ENCODE peak calls at places on chromosomes 13 and 19, in four cellular contexts. E is neuronal stem cell; N is effector memory CD8-positive, alpha-beta T cell; Q is A172. D is an unnamed sample.
A peak's percentile ranks its signal among the peaks of the same experiment; 100 is the strongest.

GRCh38 chr19:21835810-21836444 is at the start of gene ZNF43:
- DNase-seq in Q (no peak), E (peak; percentile 92), N (peak; percentile 93), D (peak; percentile 93)

GRCh38 chr13:40164137-40164536 is 502.3 kb downstream of the FOXO1 start:
- DNase-seq in E (no peak), N (no peak), Q (peak; percentile 41), D (no peak)

GRCh38 chr13:67351915-67352314 is 121.8 kb upstream of the PCDH9 start:
- DNase-seq in Q (no peak), E (no peak), N (no peak), D (no peak)

GRCh38 chr19:48965033-48965805 is at the start of gene FTL:
- DNase-seq in N (peak; percentile 82), E (peak; percentile 84), Q (peak; percentile 80), D (peak; percentile 90)

GRCh38 chr13:35699805-35700204 is 223.3 kb upstream of the MAB21L1 start:
- DNase-seq in Q (no peak), E (no peak), N (no peak), D (no peak)

GRCh38 chr13:42215578-42216421 is 56.2 kb upstream of the AKAP11 start:
- DNase-seq in N (no peak), E (peak; percentile 4), Q (peak; percentile 49), D (no peak)

GRCh38 chr13:98440390-98441055 is 136.4 kb downstream of the STK24 start:
- DNase-seq in N (no peak), E (no peak), Q (no peak), D (no peak)

GRCh38 chr19:5955638-5955935 is 22.4 kb downstream of the RANBP3 start:
- DNase-seq in Q (no peak), E (no peak), N (no peak), D (no peak)

GRCh38 chr13:113324336-113324882 is 27.4 kb downstream of the LAMP1 start:
- DNase-seq in N (no peak), Q (no peak), E (no peak), D (no peak)

GRCh38 chr13:112953591-112954487 is 15.2 kb upstream of the MCF2L start:
- DNase-seq in Q (no peak), N (no peak), E (no peak), D (no peak)

GRCh38 chr13:68170961-68171360 is 940.8 kb upstream of the PCDH9 start:
- DNase-seq in Q (no peak), E (no peak), N (no peak), D (no peak)

GRCh38 chr19:40089462-40089861 is 1.3 kb downstream of the ZNF780A start:
- DNase-seq in E (no peak), Q (no peak), N (no peak), D (no peak)

GRCh38 chr19:40177286-40178070 is 13.7 kb upstream of the MAP3K10 start:
- DNase-seq in E (no peak), Q (no peak), N (no peak), D (no peak)

GRCh38 chr19:39240421-39240820 is 4.4 kb downstream of the IFNL3 start:
- DNase-seq in N (no peak), E (no peak), Q (no peak), D (no peak)

GRCh38 chr19:39405930-39406655 is 554 bp upstream of the ZFP36 start:
- DNase-seq in Q (no peak), N (peak; percentile 83), E (no peak), D (peak; percentile 84)

GRCh38 chr19:41352609-41353465 is 885 bp downstream of the TGFB1 start:
- DNase-seq in N (peak; percentile 76), E (no peak), Q (peak; percentile 37), D (peak; percentile 85)

GRCh38 chr19:35712529-35712909 is 5.3 kb upstream of the KMT2B start:
- DNase-seq in Q (no peak), E (no peak), N (no peak), D (no peak)

GRCh38 chr19:58319241-58319640 is 7.6 kb upstream of the ZSCAN22 start:
- DNase-seq in E (no peak), Q (no peak), N (no peak), D (no peak)

GRCh38 chr19:3801412-3802096 is 15.4 kb upstream of the MATK start:
- DNase-seq in E (peak; percentile 40), N (peak; percentile 67), Q (no peak), D (peak; percentile 87)

GRCh38 chr13:48590141-48590863 is 57.4 kb upstream of the RCBTB2 start:
- DNase-seq in N (no peak), Q (no peak), E (no peak), D (no peak)

GRCh38 chr13:27835799-27836198 is 43.5 kb downstream of the GSX1 start:
- DNase-seq in E (no peak), Q (no peak), N (no peak), D (no peak)

GRCh38 chr19:44212865-44213346 is 574 bp downstream of the ZNF227 start:
- DNase-seq in Q (peak; percentile 33), N (no peak), E (no peak), D (no peak)

GRCh38 chr19:49395581-49396407 is 7.7 kb downstream of the KASH5 start:
- DNase-seq in Q (no peak), E (no peak), N (no peak), D (no peak)

GRCh38 chr19:49432141-49433073 is 7.2 kb downstream of the GFY start:
- DNase-seq in Q (no peak), E (no peak), N (no peak), D (no peak)